ENCODE peak calls at places on chromosome 17, in eight cellular contexts. D is body of pancreas, U is GF-D8, F is cardiac fibroblast, S is AG09309, W is AG04450, E is T-helper 17 cell, O is head of caudate nucleus. J is an unnamed sample.
A peak's percentile ranks its signal among the peaks of the same experiment; 100 is the strongest.

GRCh38 chr17:67559381-67559966 is 158.3 kb upstream of the NOL11 start:
- DNase-seq in D (no peak), U (no peak), F (peak; percentile 7), S (no peak), W (no peak), E (no peak), O (no peak), J (no peak)

GRCh38 chr17:8832711-8833352 is 33.7 kb upstream of the MFSD6L start:
- DNase-seq in D (no peak), U (no peak), F (no peak), S (no peak), W (no peak), E (peak; percentile 14), O (no peak), J (peak; percentile 28)

GRCh38 chr17:28807925-28808641 is 34.5 kb downstream of the FAM222B start:
- DNase-seq in D (peak; percentile 54), U (peak; percentile 0), F (peak; percentile 91), S (peak; percentile 69), W (peak; percentile 66), E (no peak), O (no peak), J (no peak)

GRCh38 chr17:33202011-33202410 is 91.1 kb downstream of the ASIC2 start:
- DNase-seq in D (no peak), U (no peak), F (no peak), S (no peak), W (no peak), E (no peak), O (no peak), J (no peak)

GRCh38 chr17:36602030-36602737 is 801 bp downstream of the MRM1 start:
- DNase-seq in D (peak; percentile 16), U (no peak), F (peak; percentile 30), S (no peak), W (no peak), E (no peak), O (peak; percentile 20), J (peak; percentile 32)

GRCh38 chr17:38402897-38403296 is 25.4 kb upstream of the ARHGAP23 start:
- DNase-seq in D (no peak), U (no peak), F (no peak), S (no peak), W (no peak), E (no peak), O (no peak), J (no peak)

GRCh38 chr17:38751144-38751802 is 1.3 kb upstream of the PSMB3 start:
- DNase-seq in D (no peak), U (no peak), F (no peak), S (no peak), W (no peak), E (no peak), O (no peak), J (no peak)

GRCh38 chr17:61567045-61567802 is 23.8 kb downstream of the NACA2 start:
- DNase-seq in D (no peak), U (no peak), F (no peak), S (no peak), W (no peak), E (no peak), O (no peak), J (no peak)

GRCh38 chr17:52930581-52930980 is 772.1 kb upstream of the CA10 start:
- DNase-seq in D (no peak), U (no peak), F (no peak), S (no peak), W (no peak), E (no peak), O (no peak), J (no peak)

GRCh38 chr17:58066409-58066808 is 16.8 kb upstream of the DYNLL2 start:
- DNase-seq in D (no peak), U (no peak), F (no peak), S (no peak), W (no peak), E (no peak), O (no peak), J (no peak)

GRCh38 chr17:8426094-8426720 is 9.5 kb upstream of the NDEL1 start:
- DNase-seq in D (no peak), U (no peak), F (no peak), S (no peak), W (no peak), E (no peak), O (no peak), J (peak; percentile 68)

GRCh38 chr17:55314784-55315491 is 50.2 kb downstream of the HLF start:
- DNase-seq in D (no peak), U (no peak), F (no peak), S (no peak), W (no peak), E (no peak), O (peak; percentile 18), J (no peak)

GRCh38 chr17:38431343-38432145 is 3.3 kb downstream of the ARHGAP23 start:
- DNase-seq in D (no peak), U (no peak), F (no peak), S (no peak), W (no peak), E (no peak), O (peak; percentile 96), J (no peak)

GRCh38 chr17:67534941-67535340 is 157.9 kb downstream of the PITPNC1 start:
- DNase-seq in D (no peak), U (no peak), F (no peak), S (no peak), W (no peak), E (no peak), O (no peak), J (no peak)

GRCh38 chr17:71713846-71714245 is 407.0 kb upstream of the SOX9 start:
- DNase-seq in D (no peak), U (no peak), F (no peak), S (no peak), W (no peak), E (no peak), O (no peak), J (no peak)

GRCh38 chr17:28760987-28761562 is 17.3 kb downstream of the TRAF4 start:
- DNase-seq in D (peak; percentile 81), U (peak; percentile 53), F (peak; percentile 67), S (peak; percentile 10), W (no peak), E (no peak), O (peak; percentile 54), J (peak; percentile 59)

GRCh38 chr17:2904135-2904534 is 107.9 kb downstream of the RAP1GAP2 start:
- DNase-seq in D (peak; percentile 94), U (no peak), F (peak; percentile 12), S (no peak), W (no peak), E (no peak), O (peak; percentile 27), J (peak; percentile 22)

GRCh38 chr17:67531291-67531690 is 154.2 kb downstream of the PITPNC1 start:
- DNase-seq in D (peak; percentile 40), U (no peak), F (peak; percentile 16), S (no peak), W (no peak), E (no peak), O (peak; percentile 48), J (peak; percentile 40)

GRCh38 chr17:66582373-66583111 is 252.4 kb upstream of the CACNG5 start:
- DNase-seq in D (no peak), U (no peak), F (no peak), S (no peak), W (no peak), E (no peak), O (no peak), J (no peak)

GRCh38 chr17:9256944-9257629 is 235.8 kb downstream of the NTN1 start:
- DNase-seq in D (no peak), U (no peak), F (no peak), S (peak; percentile 52), W (no peak), E (no peak), O (no peak), J (no peak)

J was measured in transverse colon.